ENCODE peak calls at places on chromosome 1, in ten cellular contexts. B is dorsolateral prefrontal cortex, W is BJ, F is hepatocyte, A is bronchial epithelial cell, I is HCT116, G is fibroblast of lung, V is GM12864, R is HL-60, J is heart right ventricle. H is an unnamed sample.

GRCh38 chr1:228091084-228091483 is 8.6 kb downstream of the ARF1 start:
- DNase-seq in B (peak), W (no peak), F (no peak), A (no peak), I (no peak), G (no peak), V (no peak), R (no peak), J (no peak), H (no peak)

GRCh38 chr1:2316451-2316940 is 74.9 kb downstream of the MORN1 start:
- DNase-seq in B (no peak), W (no peak), F (no peak), A (no peak), I (no peak), G (peak), V (no peak), R (no peak), J (no peak), H (no peak)

GRCh38 chr1:216458807-216459206 is 35.6 kb upstream of the USH2A start:
- DNase-seq in B (no peak), W (no peak), F (no peak), A (no peak), I (no peak), G (peak), V (no peak), R (no peak), J (no peak), H (no peak)

GRCh38 chr1:45400049-45400448 is 59.8 kb upstream of the MUTYH start:
- DNase-seq in B (no peak), W (no peak), F (peak), A (no peak), I (no peak), G (no peak), V (no peak), R (no peak), J (no peak), H (no peak)

GRCh38 chr1:5858246-5858645 is 134.0 kb downstream of the NPHP4 start:
- DNase-seq in B (no peak), W (no peak), F (no peak), A (no peak), I (no peak), G (no peak), V (no peak), R (no peak), J (no peak), H (no peak)

GRCh38 chr1:203113308-203113707 is 14.2 kb upstream of the ADORA1 start:
- DNase-seq in B (no peak), W (no peak), F (no peak), A (no peak), I (no peak), G (no peak), V (no peak), R (no peak), J (no peak), H (no peak)

GRCh38 chr1:156539824-156540223 is 32.5 kb downstream of the IQGAP3 start:
- DNase-seq in B (no peak), W (no peak), F (no peak), A (no peak), I (no peak), G (no peak), V (no peak), R (no peak), J (no peak), H (no peak)

GRCh38 chr1:85374160-85374559 is 90.8 kb downstream of the DDAH1 start:
- DNase-seq in B (no peak), W (peak), F (no peak), A (peak), I (peak), G (peak), V (no peak), R (no peak), J (no peak), H (no peak)

GRCh38 chr1:21818661-21819060 is 6.6 kb downstream of the LDLRAD2 start:
- DNase-seq in B (no peak), W (no peak), F (peak), A (peak), I (peak), G (no peak), V (no peak), R (no peak), J (no peak), H (no peak)

GRCh38 chr1:146036241-146036989 is 14.9 kb upstream of the HJV start:
- DNase-seq in B (no peak), W (no peak), F (no peak), A (peak), I (no peak), G (peak), V (no peak), R (peak), J (no peak), H (no peak)

GRCh38 chr1:185338719-185339622 is 21.9 kb upstream of the IVNS1ABP start:
- DNase-seq in B (no peak), W (no peak), F (no peak), A (no peak), I (no peak), G (peak), V (peak), R (peak), J (peak), H (no peak)

GRCh38 chr1:54403377-54403776 is 2.8 kb downstream of the SSBP3 start:
- DNase-seq in B (no peak), W (no peak), F (no peak), A (no peak), I (no peak), G (no peak), V (no peak), R (no peak), J (no peak), H (no peak)

GRCh38 chr1:15684468-15685283 is 556 bp downstream of the PLEKHM2 start:
- DNase-seq in B (peak), W (no peak), F (peak), A (no peak), I (no peak), G (peak), V (no peak), R (no peak), J (peak), H (peak)

GRCh38 chr1:233993651-233994050 is 89.2 kb downstream of the SLC35F3 start:
- DNase-seq in B (no peak), W (no peak), F (no peak), A (peak), I (peak), G (peak), V (no peak), R (no peak), J (no peak), H (no peak)

GRCh38 chr1:42295816-42296215 is 39.2 kb downstream of the FOXJ3 start:
- DNase-seq in B (no peak), W (no peak), F (no peak), A (no peak), I (no peak), G (peak), V (no peak), R (no peak), J (no peak), H (no peak)

GRCh38 chr1:23617019-23617418 is 57.7 kb upstream of the ID3 start:
- DNase-seq in B (no peak), W (no peak), F (no peak), A (no peak), I (no peak), G (no peak), V (no peak), R (no peak), J (no peak), H (no peak)

GRCh38 chr1:231338270-231339128 is at the start of gene SPRTN:
- DNase-seq in B (no peak), W (no peak), F (no peak), A (no peak), I (no peak), G (no peak), V (no peak), R (no peak), J (no peak), H (no peak)

GRCh38 chr1:43632135-43632670 is 17.7 kb upstream of the KDM4A start:
- DNase-seq in B (no peak), W (no peak), F (no peak), A (no peak), I (no peak), G (no peak), V (no peak), R (no peak), J (no peak), H (no peak)

GRCh38 chr1:177385760-177386698 is 215.3 kb downstream of the BRINP2 start:
- DNase-seq in B (no peak), W (no peak), F (no peak), A (peak), I (no peak), G (peak), V (no peak), R (no peak), J (no peak), H (no peak)

GRCh38 chr1:36369472-36369871 is 16.3 kb downstream of the STK40 start:
- DNase-seq in B (no peak), W (no peak), F (no peak), A (no peak), I (no peak), G (no peak), V (no peak), R (no peak), J (no peak), H (no peak)

GRCh38 chr1:155309423-155310021 is 856 bp downstream of the FDPS start:
- DNase-seq in B (peak), W (no peak), F (peak), A (no peak), I (no peak), G (no peak), V (no peak), R (no peak), J (peak), H (peak)

GRCh38 chr1:153441238-153441755 is 19.2 kb downstream of the S100A7 start:
- DNase-seq in B (no peak), W (no peak), F (no peak), A (no peak), I (no peak), G (no peak), V (no peak), R (no peak), J (no peak), H (no peak)

GRCh38 chr1:23393706-23394105 is 24.1 kb upstream of the ZNF436 start:
- DNase-seq in B (no peak), W (no peak), F (no peak), A (no peak), I (no peak), G (peak), V (no peak), R (no peak), J (peak), H (no peak)

GRCh38 chr1:3292051-3292722 is 162.3 kb upstream of the ARHGEF16 start:
- DNase-seq in B (no peak), W (no peak), F (peak), A (no peak), I (no peak), G (no peak), V (no peak), R (no peak), J (peak), H (no peak)

GRCh38 chr1:212532469-212533235 is 75.9 kb upstream of the ATF3 start:
- DNase-seq in B (no peak), W (no peak), F (no peak), A (no peak), I (no peak), G (no peak), V (no peak), R (no peak), J (no peak), H (no peak)

GRCh38 chr1:199751524-199751923 is 276.0 kb upstream of the NR5A2 start:
- DNase-seq in B (no peak), W (no peak), F (no peak), A (no peak), I (no peak), G (no peak), V (no peak), R (no peak), J (no peak), H (no peak)

GRCh38 chr1:230754831-230755230 is 7.6 kb downstream of the CAPN9 start:
- DNase-seq in B (no peak), W (no peak), F (no peak), A (no peak), I (no peak), G (peak), V (no peak), R (no peak), J (peak), H (peak)

GRCh38 chr1:94272388-94272787 is 35.0 kb upstream of the ARHGAP29 start:
- DNase-seq in B (no peak), W (no peak), F (no peak), A (peak), I (no peak), G (no peak), V (no peak), R (no peak), J (no peak), H (no peak)

GRCh38 chr1:241592273-241592958 is 47.8 kb downstream of the CHML start:
- DNase-seq in B (no peak), W (peak), F (no peak), A (peak), I (peak), G (peak), V (no peak), R (no peak), J (no peak), H (no peak)

GRCh38 chr1:11925938-11926292 is 312 bp downstream of the KIAA2013 start:
- DNase-seq in B (no peak), W (no peak), F (no peak), A (no peak), I (no peak), G (no peak), V (no peak), R (no peak), J (no peak), H (peak)

GRCh38 chr1:98323906-98324358 is 337.6 kb upstream of the SNX7 start:
- DNase-seq in B (no peak), W (peak), F (peak), A (peak), I (peak), G (peak), V (no peak), R (peak), J (peak), H (no peak)

GRCh38 chr1:248811514-248812490 is 13.9 kb downstream of the SH3BP5L start:
- DNase-seq in B (no peak), W (no peak), F (no peak), A (no peak), I (no peak), G (no peak), V (no peak), R (no peak), J (no peak), H (peak)
- TF ChIP-seq CTCF in B (no peak), W (no peak), F (peak), A (no peak), I (no peak), G (no peak), V (peak), R (no peak), J (no peak), H (no peak)

GRCh38 chr1:24776821-24777220 is 31.6 kb downstream of the CLIC4 start:
- DNase-seq in B (no peak), W (no peak), F (no peak), A (no peak), I (no peak), G (no peak), V (no peak), R (no peak), J (no peak), H (no peak)
- H3K4me3 ChIP-seq in B (no peak), W (no peak), F (no peak), A (no peak), I (no peak), G (no peak), V (no peak), R (no peak), J (no peak), H (no peak)

GRCh38 chr1:48450505-48450904 is 21.5 kb downstream of the SPATA6 start:
- DNase-seq in B (no peak), W (no peak), F (no peak), A (no peak), I (no peak), G (no peak), V (no peak), R (no peak), J (no peak), H (no peak)
- TF ChIP-seq CTCF in B (peak), W (peak), F (peak), A (no peak), I (peak), G (peak), V (no peak), R (no peak), J (no peak), H (no peak)

DNA sequence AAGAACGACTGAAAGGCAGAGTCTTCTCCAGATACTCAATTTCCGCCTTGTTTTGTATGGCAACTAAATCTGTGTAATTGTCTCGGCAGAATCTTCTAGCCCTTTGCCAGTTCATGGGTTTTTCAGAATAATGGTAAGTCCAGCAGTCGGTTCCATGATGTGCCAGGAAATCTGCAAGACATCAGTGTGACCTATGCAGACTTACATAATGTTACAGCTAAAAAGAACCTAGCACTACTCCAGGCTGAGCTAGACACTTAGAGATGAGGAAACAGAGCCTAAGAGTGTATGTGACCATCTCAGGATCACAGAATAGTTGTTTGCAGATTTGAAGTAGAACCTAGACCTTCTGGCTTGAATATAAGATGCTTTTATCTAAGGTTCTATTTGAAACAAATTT is 2.8 kb downstream of the SELL start:
- DNase-seq in B (no peak), W (no peak), F (no peak), A (no peak), I (no peak), G (no peak), V (no peak), R (no peak), J (no peak), H (no peak)
- H3K4me3 ChIP-seq in B (no peak), W (no peak), F (no peak), A (no peak), I (no peak), G (no peak), V (peak), R (no peak), J (no peak), H (peak)

GRCh38 chr1:29414091-29414490 is 177.8 kb downstream of the PTPRU start:
- DNase-seq in B (no peak), W (no peak), F (no peak), A (no peak), I (no peak), G (no peak), V (no peak), R (no peak), J (no peak), H (no peak)

GRCh38 chr1:29416267-29416666 is 179.9 kb downstream of the PTPRU start:
- DNase-seq in B (no peak), W (no peak), F (no peak), A (no peak), I (no peak), G (no peak), V (no peak), R (no peak), J (no peak), H (no peak)

GRCh38 chr1:29415861-29416260 is 179.5 kb downstream of the PTPRU start:
- DNase-seq in B (no peak), W (no peak), F (no peak), A (no peak), I (no peak), G (no peak), V (no peak), R (no peak), J (no peak), H (no peak)

GRCh38 chr1:29413661-29414060 is 177.3 kb downstream of the PTPRU start:
- DNase-seq in B (no peak), W (no peak), F (no peak), A (no peak), I (no peak), G (no peak), V (no peak), R (no peak), J (no peak), H (no peak)

GRCh38 chr1:29415156-29415830 is 179.0 kb downstream of the PTPRU start:
- DNase-seq in B (no peak), W (no peak), F (no peak), A (peak), I (peak), G (peak), V (no peak), R (no peak), J (no peak), H (no peak)
- TF ChIP-seq CTCF in B (no peak), W (no peak), F (peak), A (no peak), I (peak), G (no peak), V (no peak), R (no peak), J (no peak), H (no peak)